ENCODE peak calls at places on chromosomes 2 and 18, in five cellular contexts. J is left ventricle myocardium inferior, U is SW 1271, Z is breast epithelium, E is T-helper 9 cell. V is an unnamed sample.
A peak's percentile ranks its signal among the peaks of the same experiment; 100 is the strongest.

GRCh38 chr2:201580486-201580885 is 62.8 kb downstream of the TMEM237 start:
- DNase-seq in Z (no peak), J (no peak), E (no peak), U (no peak), V (no peak)

GRCh38 chr18:21167641-21168372 is 56.2 kb upstream of the ROCK1 start:
- DNase-seq in E (no peak), Z (no peak), U (peak; percentile 4), J (no peak), V (no peak)

GRCh38 chr2:203853271-203853670 is 14.3 kb upstream of the CTLA4 start:
- DNase-seq in E (no peak), J (no peak), U (no peak), Z (no peak), V (no peak)

GRCh38 chr2:127581050-127581345 is 45.5 kb downstream of the MYO7B start:
- DNase-seq in J (no peak), U (no peak), Z (no peak), E (no peak), V (no peak)

GRCh38 chr2:199603748-199604291 is 146.1 kb upstream of the SATB2 start:
- DNase-seq in J (no peak), U (no peak), Z (no peak), E (no peak), V (no peak)

GRCh38 chr18:62603211-62603610 is 80.4 kb downstream of the ZCCHC2 start:
- DNase-seq in J (no peak), U (no peak), E (no peak), Z (no peak), V (no peak)

GRCh38 chr2:239949079-239949478 is 76.1 kb downstream of the NDUFA10 start:
- DNase-seq in Z (no peak), U (no peak), J (no peak), E (no peak), V (no peak)

GRCh38 chr2:73107211-73107926 is 5.4 kb downstream of the RAB11FIP5 start:
- DNase-seq in J (peak; percentile 27), U (no peak), Z (no peak), E (no peak), V (no peak)

GRCh38 chr2:174699993-174700766 is 64.1 kb downstream of the CHRNA1 start:
- DNase-seq in E (no peak), U (peak; percentile 59), J (no peak), Z (no peak), V (no peak)

GRCh38 chr2:119431976-119432881 is 575 bp downstream of the TMEM37 start:
- DNase-seq in U (no peak), E (no peak), J (no peak), Z (no peak), V (no peak)

GRCh38 chr18:76689646-76690264 is 132.6 kb upstream of the ZNF236 start:
- DNase-seq in Z (no peak), E (no peak), J (no peak), U (no peak), V (no peak)

GRCh38 chr2:209681201-209681735 is 90.4 kb upstream of the UNC80 start:
- DNase-seq in E (no peak), J (no peak), U (no peak), Z (no peak), V (no peak)

GRCh38 chr2:85734942-85735608 is 18.7 kb upstream of the ATOH8 start:
- DNase-seq in Z (no peak), E (no peak), J (no peak), U (no peak), V (no peak)

GRCh38 chr2:105671156-105671555 is 73.6 kb upstream of the NCK2 start:
- DNase-seq in E (no peak), U (no peak), J (peak; percentile 63), Z (no peak), V (no peak)

GRCh38 chr2:17545680-17546613 is 5.5 kb downstream of the VSNL1 start:
- DNase-seq in J (no peak), Z (no peak), U (no peak), E (no peak), V (no peak)

GRCh38 chr18:35777042-35777441 is 195.4 kb upstream of the RMP24 start:
- DNase-seq in U (peak; percentile 10), E (no peak), J (no peak), Z (no peak), V (no peak)

GRCh38 chr2:128263902-128264331 is 54.8 kb downstream of the HS6ST1 start:
- DNase-seq in U (no peak), E (no peak), J (no peak), Z (no peak), V (no peak)

GRCh38 chr18:8703781-8704301 is 1.5 kb upstream of the MTCL1 start:
- DNase-seq in Z (no peak), J (no peak), U (no peak), E (no peak), V (no peak)

GRCh38 chr2:158719411-158719810 is 75.7 kb upstream of the DAPL1 start:
- DNase-seq in E (no peak), J (no peak), Z (no peak), U (no peak), V (no peak)

GRCh38 chr2:223297788-223298187 is 245.8 kb downstream of the KCNE4 start:
- DNase-seq in Z (no peak), U (no peak), E (no peak), J (no peak), V (no peak)

GRCh38 chr2:129754431-129754830 is 225.0 kb upstream of the RAB6C start:
- DNase-seq in J (no peak), Z (no peak), E (no peak), U (no peak), V (no peak)

GRCh38 chr2:25347205-25347815 is 5.6 kb upstream of the DNMT3A start:
- DNase-seq in E (no peak), J (no peak), Z (no peak), U (peak; percentile 31), V (no peak)

GRCh38 chr2:1594281-1595171 is 149.8 kb downstream of the PXDN start:
- DNase-seq in E (no peak), U (no peak), J (no peak), Z (no peak), V (no peak)

GRCh38 chr2:30358351-30358750 is 88.7 kb upstream of the LCLAT1 start:
- DNase-seq in Z (no peak), E (no peak), J (no peak), U (no peak), V (no peak)

GRCh38 chr2:234623521-234623991 is 126.7 kb upstream of the ARL4C start:
- DNase-seq in Z (no peak), U (no peak), E (no peak), J (no peak), V (no peak)

GRCh38 chr2:43129676-43130547 is 96.5 kb downstream of the ZFP36L2 start:
- DNase-seq in Z (no peak), J (peak; percentile 60), E (peak; percentile 31), U (no peak), V (no peak)

GRCh38 chr2:239275871-239276812 is 124.7 kb downstream of the HDAC4 start:
- DNase-seq in J (peak; percentile 71), E (no peak), U (no peak), Z (peak; percentile 17), V (no peak)

GRCh38 chr18:36534154-36534688 is 236.7 kb downstream of the FHOD3 start:
- DNase-seq in U (no peak), Z (no peak), J (no peak), E (no peak), V (no peak)

GRCh38 chr2:118865106-118865505 is 17.7 kb upstream of the EN1 start:
- DNase-seq in J (no peak), U (peak; percentile 51), Z (no peak), E (no peak), V (peak; percentile 27)

GRCh38 chr2:154455201-154455600 is 243.3 kb upstream of the KCNJ3 start:
- DNase-seq in U (no peak), J (no peak), Z (no peak), E (no peak), V (no peak)